ENCODE peak calls at places on chromosomes 11 and 22, in six cellular contexts. One of them, this sample, is unnamed.
A peak's percentile ranks its signal among the peaks of the same experiment; 100 is the strongest.

GRCh38 chr22:50581950-50582561 is 593 bp downstream of the CHKB start:
- DNase-seq in epithelial cell of esophagus: peak; percentile 33
- DNase-seq in ovary: no peak
- DNase-seq in astrocyte of the spinal cord: no peak
- DNase-seq in adrenal gland: no peak
- DNase-seq in epithelial cell of proximal tubule: no peak
- DNase-seq in this sample: no peak

GRCh38 chr11:8759634-8760033 is 77.0 kb downstream of the RPL27A start:
- DNase-seq in epithelial cell of esophagus: no peak
- DNase-seq in ovary: peak; percentile 70
- DNase-seq in astrocyte of the spinal cord: no peak
- DNase-seq in adrenal gland: peak; percentile 35
- DNase-seq in epithelial cell of proximal tubule: no peak
- DNase-seq in this sample: peak; percentile 33

GRCh38 chr11:78961186-78961782 is 386.6 kb upstream of the NARS2 start:
- DNase-seq in epithelial cell of esophagus: peak; percentile 82
- DNase-seq in ovary: no peak
- DNase-seq in astrocyte of the spinal cord: peak; percentile 33
- DNase-seq in adrenal gland: no peak
- DNase-seq in epithelial cell of proximal tubule: no peak
- DNase-seq in this sample: peak; percentile 51

GRCh38 chr22:44133901-44134511 is 46.7 kb upstream of the PARVG start:
- DNase-seq in epithelial cell of esophagus: no peak
- DNase-seq in ovary: peak; percentile 47
- DNase-seq in astrocyte of the spinal cord: peak; percentile 97
- DNase-seq in adrenal gland: no peak
- DNase-seq in epithelial cell of proximal tubule: no peak
- DNase-seq in this sample: peak; percentile 17

GRCh38 chr11:78168539-78169477 is 19.6 kb downstream of the KCTD21 start:
- DNase-seq in epithelial cell of esophagus: no peak
- DNase-seq in ovary: peak; percentile 89
- DNase-seq in astrocyte of the spinal cord: peak; percentile 88
- DNase-seq in adrenal gland: peak; percentile 89
- DNase-seq in epithelial cell of proximal tubule: no peak
- DNase-seq in this sample: peak; percentile 38

GRCh38 chr11:103806130-103806900 is 230.1 kb upstream of the DDI1 start:
- DNase-seq in epithelial cell of esophagus: peak; percentile 73
- DNase-seq in ovary: no peak
- DNase-seq in astrocyte of the spinal cord: peak; percentile 92
- DNase-seq in adrenal gland: no peak
- DNase-seq in epithelial cell of proximal tubule: peak; percentile 92
- DNase-seq in this sample: peak; percentile 46

GRCh38 chr11:43579171-43579918 is 101.2 kb upstream of the HSD17B12 start:
- DNase-seq in epithelial cell of esophagus: peak; percentile 59
- DNase-seq in ovary: no peak
- DNase-seq in astrocyte of the spinal cord: peak; percentile 32
- DNase-seq in adrenal gland: no peak
- DNase-seq in epithelial cell of proximal tubule: no peak
- DNase-seq in this sample: no peak

GRCh38 chr11:43282607-43283440 is 29.0 kb upstream of the API5 start:
- DNase-seq in epithelial cell of esophagus: peak; percentile 50
- DNase-seq in ovary: no peak
- DNase-seq in astrocyte of the spinal cord: peak; percentile 43
- DNase-seq in adrenal gland: peak; percentile 28
- DNase-seq in epithelial cell of proximal tubule: no peak
- DNase-seq in this sample: peak; percentile 35

GRCh38 chr11:15910761-15911160 is 445.6 kb downstream of the SOX6 start:
- DNase-seq in epithelial cell of esophagus: no peak
- DNase-seq in ovary: no peak
- DNase-seq in astrocyte of the spinal cord: no peak
- DNase-seq in adrenal gland: no peak
- DNase-seq in epithelial cell of proximal tubule: no peak
- DNase-seq in this sample: no peak

GRCh38 chr11:60775420-60775961 is 9.6 kb upstream of the MS4A10 start:
- DNase-seq in epithelial cell of esophagus: peak; percentile 86
- DNase-seq in ovary: peak; percentile 89
- DNase-seq in astrocyte of the spinal cord: peak; percentile 87
- DNase-seq in adrenal gland: peak; percentile 88
- DNase-seq in epithelial cell of proximal tubule: peak; percentile 50
- DNase-seq in this sample: peak; percentile 91

GRCh38 chr22:31082606-31083376 is 1.7 kb downstream of the SMTN start:
- DNase-seq in epithelial cell of esophagus: peak; percentile 84
- DNase-seq in ovary: peak; percentile 75
- DNase-seq in astrocyte of the spinal cord: peak; percentile 26
- DNase-seq in adrenal gland: no peak
- DNase-seq in epithelial cell of proximal tubule: no peak
- DNase-seq in this sample: peak; percentile 69

DNA sequence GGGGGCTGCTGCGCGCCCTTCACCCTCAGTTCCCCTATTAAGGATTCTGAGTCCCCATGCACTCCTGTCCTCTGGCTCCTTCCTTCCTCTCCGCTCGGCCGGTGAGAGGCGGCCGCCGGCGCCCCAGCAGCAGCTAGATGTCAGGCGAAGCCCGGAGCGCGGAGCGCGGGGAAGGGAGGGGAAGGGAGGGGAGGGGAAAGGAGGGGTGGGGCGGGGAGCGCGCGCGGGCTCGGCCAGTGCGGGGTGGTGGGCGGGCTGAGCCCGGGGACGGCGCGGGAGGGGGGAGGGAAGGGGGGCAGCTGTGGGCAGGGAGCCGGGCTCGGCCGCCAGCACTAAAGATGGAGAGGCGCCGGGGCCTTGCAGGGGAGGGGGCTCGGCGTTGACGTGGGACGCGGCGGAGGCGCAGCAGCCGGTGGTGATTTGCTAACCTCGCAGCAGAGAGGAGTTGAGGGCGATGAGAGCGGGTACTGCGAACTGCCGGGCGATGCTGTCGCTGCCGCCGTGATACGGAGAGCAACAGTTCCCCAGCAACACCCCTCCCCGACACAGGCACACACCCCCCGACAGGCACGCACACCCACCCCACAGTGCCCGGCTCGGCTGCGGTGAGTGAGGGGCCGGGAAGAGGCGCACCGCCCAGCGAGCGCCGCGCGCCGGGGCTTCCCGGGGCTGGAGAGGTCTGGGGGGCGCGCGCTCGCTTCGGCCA is at the start of gene ZBTB16:
- DNase-seq in epithelial cell of esophagus: peak; percentile 67
- DNase-seq in ovary: peak; percentile 92
- DNase-seq in astrocyte of the spinal cord: peak; percentile 80
- DNase-seq in adrenal gland: peak; percentile 92
- DNase-seq in epithelial cell of proximal tubule: no peak
- DNase-seq in this sample: peak; percentile 90
- TF ChIP-seq CTCF in epithelial cell of esophagus: peak; percentile 33
- TF ChIP-seq CTCF in ovary: no peak
- TF ChIP-seq CTCF in astrocyte of the spinal cord: peak; percentile 51
- TF ChIP-seq CTCF in adrenal gland: peak; percentile 35
- TF ChIP-seq CTCF in epithelial cell of proximal tubule: peak; percentile 45
- TF ChIP-seq CTCF in this sample: peak; percentile 48

GRCh38 chr11:58574851-58575250 is 805 bp downstream of the LPXN start:
- DNase-seq in epithelial cell of esophagus: peak; percentile 49
- DNase-seq in ovary: no peak
- DNase-seq in astrocyte of the spinal cord: peak; percentile 54
- DNase-seq in adrenal gland: no peak
- DNase-seq in epithelial cell of proximal tubule: peak; percentile 67
- DNase-seq in this sample: no peak

GRCh38 chr11:58577441-58578135 is 1.3 kb upstream of the ZFP91 start:
- DNase-seq in epithelial cell of esophagus: peak; percentile 77
- DNase-seq in ovary: no peak
- DNase-seq in astrocyte of the spinal cord: peak; percentile 83
- DNase-seq in adrenal gland: peak; percentile 58
- DNase-seq in epithelial cell of proximal tubule: peak; percentile 61
- DNase-seq in this sample: no peak

GRCh38 chr11:58576792-58577440 is 1.3 kb upstream of the LPXN start:
- DNase-seq in epithelial cell of esophagus: peak; percentile 41
- DNase-seq in ovary: peak; percentile 34
- DNase-seq in astrocyte of the spinal cord: peak; percentile 61
- DNase-seq in adrenal gland: no peak
- DNase-seq in epithelial cell of proximal tubule: no peak
- DNase-seq in this sample: no peak

GRCh38 chr11:58573451-58574104 is 2.1 kb downstream of the LPXN start:
- DNase-seq in epithelial cell of esophagus: peak; percentile 89
- DNase-seq in ovary: peak; percentile 41
- DNase-seq in astrocyte of the spinal cord: peak; percentile 68
- DNase-seq in adrenal gland: peak; percentile 73
- DNase-seq in epithelial cell of proximal tubule: peak; percentile 41
- DNase-seq in this sample: peak; percentile 24

GRCh38 chr11:58575377-58576020 is at the start of gene LPXN:
- DNase-seq in epithelial cell of esophagus: peak; percentile 74
- DNase-seq in ovary: no peak
- DNase-seq in astrocyte of the spinal cord: peak; percentile 39
- DNase-seq in adrenal gland: peak; percentile 30
- DNase-seq in epithelial cell of proximal tubule: no peak
- DNase-seq in this sample: peak; percentile 35
- TF ChIP-seq CTCF in epithelial cell of esophagus: no peak
- TF ChIP-seq CTCF in ovary: no peak
- TF ChIP-seq CTCF in astrocyte of the spinal cord: no peak
- TF ChIP-seq CTCF in adrenal gland: no peak
- TF ChIP-seq CTCF in epithelial cell of proximal tubule: no peak
- TF ChIP-seq CTCF in this sample: no peak

DNA sequence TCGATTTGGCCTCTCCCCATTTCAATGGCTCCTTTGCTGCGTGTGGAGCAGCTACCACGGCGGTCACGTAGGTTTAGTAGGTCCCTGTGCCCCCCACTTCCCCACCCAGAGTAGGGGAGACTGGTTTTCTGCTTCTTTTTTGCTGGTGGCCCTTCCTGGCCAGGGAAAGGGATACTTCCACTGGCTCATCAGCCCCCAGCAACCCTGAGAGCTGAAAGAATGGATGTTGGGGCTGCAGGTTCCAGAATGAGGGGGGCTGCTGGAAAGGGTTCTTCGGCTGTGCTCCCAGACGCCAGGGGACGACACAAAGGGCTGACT is 78.8 kb upstream of the WNT7B start:
- DNase-seq in epithelial cell of esophagus: no peak
- DNase-seq in ovary: no peak
- DNase-seq in astrocyte of the spinal cord: no peak
- DNase-seq in adrenal gland: no peak
- DNase-seq in epithelial cell of proximal tubule: no peak
- DNase-seq in this sample: no peak
- TF ChIP-seq CTCF in epithelial cell of esophagus: no peak
- TF ChIP-seq CTCF in ovary: no peak
- TF ChIP-seq CTCF in astrocyte of the spinal cord: no peak
- TF ChIP-seq CTCF in adrenal gland: no peak
- TF ChIP-seq CTCF in epithelial cell of proximal tubule: no peak
- TF ChIP-seq CTCF in this sample: no peak

GRCh38 chr11:90635886-90636285 is 413.0 kb upstream of the CHORDC1 start:
- DNase-seq in epithelial cell of esophagus: no peak
- DNase-seq in ovary: no peak
- DNase-seq in astrocyte of the spinal cord: no peak
- DNase-seq in adrenal gland: no peak
- DNase-seq in epithelial cell of proximal tubule: no peak
- DNase-seq in this sample: no peak

GRCh38 chr11:90635145-90635544 is 412.3 kb upstream of the CHORDC1 start:
- DNase-seq in epithelial cell of esophagus: no peak
- DNase-seq in ovary: no peak
- DNase-seq in astrocyte of the spinal cord: no peak
- DNase-seq in adrenal gland: no peak
- DNase-seq in epithelial cell of proximal tubule: no peak
- DNase-seq in this sample: no peak

GRCh38 chr11:90639687-90640086 is 416.8 kb upstream of the CHORDC1 start:
- DNase-seq in epithelial cell of esophagus: peak; percentile 30
- DNase-seq in ovary: no peak
- DNase-seq in astrocyte of the spinal cord: peak; percentile 20
- DNase-seq in adrenal gland: no peak
- DNase-seq in epithelial cell of proximal tubule: peak; percentile 7
- DNase-seq in this sample: no peak
- TF ChIP-seq CTCF in epithelial cell of esophagus: peak; percentile 62
- TF ChIP-seq CTCF in ovary: no peak
- TF ChIP-seq CTCF in astrocyte of the spinal cord: peak; percentile 49
- TF ChIP-seq CTCF in adrenal gland: peak; percentile 34
- TF ChIP-seq CTCF in epithelial cell of proximal tubule: peak; percentile 56
- TF ChIP-seq CTCF in this sample: no peak